ENCODE peak calls at places on chromosomes 13 and 19, in five cellular contexts. H is fibroblast of lung, G is PC-3, E is GM23338, W is mammary epithelial cell. D is an unnamed sample.
A peak's percentile ranks its signal among the peaks of the same experiment; 100 is the strongest.

GRCh38 chr13:66508153-66508909 is 721.8 kb downstream of the PCDH9 start:
- DNase-seq in G (no peak), E (no peak), W (no peak), H (peak; percentile 18), D (no peak)

GRCh38 chr13:51453959-51454703 is 1.3 kb upstream of the INTS6 start:
- DNase-seq in G (peak; percentile 9), W (peak; percentile 23), H (no peak), E (peak; percentile 53), D (peak; percentile 46)

GRCh38 chr19:51688665-51689571 is 4.2 kb upstream of the SPACA6 start:
- DNase-seq in E (peak; percentile 83), H (peak; percentile 96), W (peak; percentile 94), G (peak; percentile 94), D (peak; percentile 95)

GRCh38 chr13:110211735-110212134 is 95.2 kb downstream of the COL4A1 start:
- DNase-seq in E (no peak), G (no peak), H (no peak), W (no peak), D (no peak)

GRCh38 chr13:83214452-83214851 is 667.8 kb downstream of the SLITRK1 start:
- DNase-seq in H (no peak), E (no peak), W (no peak), G (no peak), D (no peak)

GRCh38 chr19:33621065-33621785 is 528 bp upstream of the CHST8 start:
- DNase-seq in W (no peak), E (peak; percentile 61), H (no peak), G (no peak), D (no peak)

GRCh38 chr19:17706750-17707181 is 12.5 kb upstream of the MAP1S start:
- DNase-seq in H (peak; percentile 19), E (peak; percentile 98), G (no peak), W (no peak), D (no peak)

GRCh38 chr13:52405767-52406494 is at the start of gene THSD1:
- DNase-seq in E (peak; percentile 71), H (peak; percentile 49), W (peak; percentile 53), G (peak; percentile 31), D (peak; percentile 45)

GRCh38 chr19:18700501-18701249 is 17.2 kb downstream of the CRTC1 start:
- DNase-seq in E (peak; percentile 83), H (peak; percentile 44), G (peak; percentile 75), W (peak; percentile 59), D (peak; percentile 77)

GRCh38 chr13:33671560-33671959 is 146.4 kb upstream of the RFC3 start:
- DNase-seq in W (no peak), H (no peak), G (no peak), E (no peak), D (no peak)

GRCh38 chr19:5150902-5151741 is 182.2 kb downstream of the KDM4B start:
- DNase-seq in H (no peak), E (peak; percentile 60), W (no peak), G (no peak), D (no peak)

GRCh38 chr13:33125821-33126570 is 109.8 kb downstream of the KL start:
- DNase-seq in W (peak; percentile 80), H (peak; percentile 95), E (peak; percentile 15), G (peak; percentile 90), D (peak; percentile 82)

GRCh38 chr13:109251958-109252357 is 534.4 kb downstream of the IRS2 start:
- DNase-seq in E (no peak), W (no peak), H (no peak), G (no peak), D (no peak)

GRCh38 chr13:50441141-50441540 is 402.4 kb downstream of the DLEU7 start:
- DNase-seq in H (no peak), W (no peak), E (no peak), G (no peak), D (no peak)

GRCh38 chr13:40060318-40061007 is 405.0 kb downstream of the COG6 start:
- DNase-seq in W (peak; percentile 99), G (peak; percentile 60), E (no peak), H (peak; percentile 71), D (no peak)

GRCh38 chr19:33465371-33465770 is 56.2 kb downstream of the PEPD start:
- DNase-seq in H (no peak), W (no peak), G (no peak), E (no peak), D (no peak)

GRCh38 chr13:101739382-101740178 is 287.1 kb downstream of the ITGBL1 start:
- DNase-seq in E (no peak), W (no peak), G (no peak), H (no peak), D (no peak)

GRCh38 chr13:114124921-114125320 is 7.5 kb downstream of the RASA3 start:
- DNase-seq in E (no peak), G (peak; percentile 55), H (peak; percentile 72), W (peak; percentile 79), D (no peak)

GRCh38 chr19:42241279-42241678 is 1.1 kb downstream of the GSK3A start:
- DNase-seq in W (no peak), G (no peak), E (no peak), H (no peak), D (no peak)

GRCh38 chr19:42244452-42245220 is 2.2 kb upstream of the GSK3A start:
- DNase-seq in G (peak; percentile 93), W (peak; percentile 90), H (peak; percentile 92), E (peak; percentile 97), D (peak; percentile 95)

GRCh38 chr19:42242071-42242511 is 311 bp downstream of the GSK3A start:
- DNase-seq in E (no peak), G (no peak), H (no peak), W (no peak), D (peak; percentile 49)

GRCh38 chr19:42239544-42240220 is 2.7 kb downstream of the GSK3A start:
- DNase-seq in G (no peak), E (no peak), H (no peak), W (no peak), D (no peak)

GRCh38 chr19:42242512-42243409 is at the start of gene GSK3A:
- DNase-seq in E (peak; percentile 99), W (peak; percentile 99), H (peak; percentile 99), G (peak; percentile 96), D (peak; percentile 99)
- H3K79me2 ChIP-seq in E (peaks cover 21% of the 10 kb centered on the region), W (peaks cover 49% of the 10 kb centered on the region), H (peaks cover 29% of the 10 kb centered on the region), G (peaks cover 44% of the 10 kb centered on the region), D (peaks cover 42% of the 10 kb centered on the region)

GRCh38 chr13:78608705-78609463 is 5.5 kb upstream of the POU4F1 start:
- DNase-seq in E (peak; percentile 54), G (no peak), W (no peak), H (peak; percentile 4), D (no peak)
- TF ChIP-seq EZH2 in E (peak; percentile 100), G (no peak), W (no peak), H (peak; percentile 98), D (peak; percentile 100)

GRCh38 chr19:47096721-47097120 is 16.9 kb downstream of the ZC3H4 start:
- DNase-seq in H (no peak), E (no peak), W (no peak), G (no peak), D (no peak)

GRCh38 chr19:47093254-47093653 is 20.3 kb downstream of the ZC3H4 start:
- DNase-seq in E (no peak), G (no peak), W (no peak), H (no peak), D (no peak)

GRCh38 chr19:47094557-47095517 is 18.7 kb downstream of the ZC3H4 start:
- DNase-seq in G (no peak), E (no peak), H (no peak), W (no peak), D (peak; percentile 83)

GRCh38 chr19:47095707-47096704 is 17.6 kb downstream of the ZC3H4 start:
- DNase-seq in H (no peak), E (peak; percentile 41), W (peak; percentile 93), G (peak; percentile 94), D (peak; percentile 92)

DNA sequence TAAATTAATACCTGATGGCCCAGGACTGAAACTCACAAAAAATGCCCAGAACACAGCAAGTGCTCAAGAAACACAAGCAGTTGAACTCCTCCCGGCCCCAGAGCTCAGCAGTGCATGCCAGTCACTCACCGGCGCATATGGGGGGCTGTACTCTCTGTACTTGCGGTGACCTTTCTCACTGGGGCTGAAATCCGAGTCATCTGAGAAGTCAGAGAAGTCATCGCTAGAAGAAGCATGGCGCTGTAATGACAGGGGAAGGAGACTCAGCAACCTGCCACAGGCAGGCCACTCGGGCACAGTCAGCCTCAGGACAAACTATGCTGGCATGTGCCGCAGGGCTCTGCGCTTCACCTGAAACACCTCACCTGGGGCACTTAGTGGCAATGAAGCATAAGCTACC is 19.7 kb downstream of the ZC3H4 start:
- DNase-seq in H (no peak), E (no peak), G (no peak), W (no peak), D (no peak)
- H3K79me2 ChIP-seq in H (peaks cover 50% of the 10 kb centered on the region), E (peaks cover 72% of the 10 kb centered on the region), G (peaks cover 58% of the 10 kb centered on the region), W (peaks cover 89% of the 10 kb centered on the region), D (peaks cover 75% of the 10 kb centered on the region)

DNA sequence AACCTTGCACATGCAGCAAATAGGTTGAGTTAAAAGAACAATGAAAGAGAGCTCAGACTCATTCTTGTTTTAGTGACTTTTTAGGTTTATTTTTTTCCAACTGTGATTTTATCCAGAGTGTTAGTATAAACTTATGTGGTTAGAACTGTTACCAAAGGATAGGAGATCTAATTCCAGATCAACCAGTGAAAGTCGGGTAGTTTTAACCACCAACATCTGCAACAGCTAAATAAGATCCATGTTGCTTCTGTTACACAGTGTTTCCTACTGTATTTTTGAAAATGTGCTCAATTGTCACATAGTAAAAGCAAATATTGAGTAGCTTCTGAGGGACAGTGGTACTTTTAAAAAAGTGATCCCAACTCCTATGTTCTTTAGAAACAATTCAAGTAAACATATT is 53.9 kb upstream of the ARGLU1 start:
- DNase-seq in E (no peak), H (no peak), W (no peak), G (no peak), D (no peak)
- TF ChIP-seq EZH2 in E (no peak), H (no peak), W (no peak), G (no peak), D (no peak)

DNA sequence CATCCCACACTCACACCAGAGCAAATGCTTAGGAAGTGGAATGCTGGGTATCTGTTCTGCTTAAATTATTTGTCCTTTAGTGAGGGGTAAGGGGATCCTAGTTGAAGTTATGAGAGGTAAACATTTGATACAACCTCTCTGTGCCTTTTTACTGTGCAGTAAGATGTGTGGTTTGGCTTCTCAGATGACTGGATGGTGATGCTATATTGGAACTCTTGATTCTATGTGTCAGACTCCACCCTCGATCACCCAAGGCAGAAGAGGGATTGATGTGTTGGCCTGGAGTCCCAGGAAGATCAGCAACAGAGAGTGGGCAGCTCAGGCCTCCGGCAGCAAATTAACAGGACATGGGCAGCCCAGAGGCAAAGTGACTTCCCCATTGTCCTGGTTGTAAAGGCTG is 66.7 kb downstream of the SIPA1L3 start:
- DNase-seq in G (no peak), E (no peak), W (no peak), H (no peak), D (no peak)
- H3K79me2 ChIP-seq in G (peaks cover 93% of the 10 kb centered on the region), E (peaks cover 69% of the 10 kb centered on the region), W (peaks cover 69% of the 10 kb centered on the region), H (peaks cover 12% of the 10 kb centered on the region), D (peaks cover 95% of the 10 kb centered on the region)

D was measured in hepatocyte.